ENCODE peak calls at places on chromosomes 5 and 9, in four cellular contexts. N, W, L and K are unnamed samples.

GRCh38 chr9:8338249-8338721 is 538.7 kb upstream of the DMAC1 start:
- DNase-seq in W (no peak), N (peak; percentile 34), L (no peak), K (peak; percentile 89)

GRCh38 chr5:59738039-59738438 is 155.5 kb downstream of the PDE4D start:
- DNase-seq in L (no peak), N (no peak), W (no peak), K (no peak)

GRCh38 chr5:6900828-6901227 is 187.6 kb downstream of the TENT4A start:
- DNase-seq in L (no peak), N (no peak), W (peak; percentile 4), K (no peak)

GRCh38 chr5:90803376-90803775 is 244.8 kb downstream of the ADGRV1 start:
- DNase-seq in N (no peak), W (no peak), L (no peak), K (no peak)

GRCh38 chr5:7269591-7270274 is 126.2 kb upstream of the ADCY2 start:
- DNase-seq in L (no peak), N (no peak), W (no peak), K (no peak)

GRCh38 chr5:68872088-68872842 is 221.5 kb upstream of the SLC30A5 start:
- DNase-seq in L (no peak), W (no peak), N (no peak), K (no peak)

GRCh38 chr9:117784996-117785395 is 80.8 kb downstream of the TLR4 start:
- DNase-seq in N (no peak), W (no peak), L (no peak), K (no peak)

GRCh38 chr5:147756566-147756965 is 26.0 kb downstream of the JAKMIP2 start:
- DNase-seq in N (no peak), W (no peak), L (no peak), K (no peak)

GRCh38 chr9:111069233-111069632 is 31.0 kb upstream of the LPAR1 start:
- DNase-seq in N (peak; percentile 16), L (no peak), W (no peak), K (no peak)

GRCh38 chr9:137461663-137462395 is 2.7 kb upstream of the NSMF start:
- DNase-seq in L (no peak), W (no peak), N (peak; percentile 68), K (no peak)

GRCh38 chr9:108838017-108838416 is 17.8 kb downstream of the ACTL7B start:
- DNase-seq in L (no peak), N (peak; percentile 10), W (no peak), K (peak; percentile 27)

GRCh38 chr5:31412324-31412723 is 119.6 kb downstream of the DROSHA start:
- DNase-seq in N (peak; percentile 27), W (no peak), L (no peak), K (no peak)

GRCh38 chr9:37037744-37038640 is 3.9 kb upstream of the PAX5 start:
- DNase-seq in L (no peak), W (no peak), N (no peak), K (peak; percentile 5)

GRCh38 chr5:33162057-33162456 is 278.7 kb upstream of the TARS1 start:
- DNase-seq in W (no peak), N (no peak), L (no peak), K (no peak)

GRCh38 chr5:147483961-147484707 is 25.7 kb downstream of the DPYSL3 start:
- DNase-seq in W (no peak), N (peak; percentile 98), L (no peak), K (peak; percentile 99)

GRCh38 chr9:107784235-107784958 is 294.8 kb upstream of the KLF4 start:
- DNase-seq in L (no peak), W (no peak), N (peak; percentile 93), K (peak; percentile 95)

GRCh38 chr9:126615791-126616447 is 2.2 kb downstream of the LMX1B start:
- DNase-seq in N (no peak), L (no peak), W (no peak), K (no peak)

GRCh38 chr5:14123551-14123950 is 19.6 kb upstream of the TRIO start:
- DNase-seq in L (no peak), N (no peak), W (no peak), K (no peak)

GRCh38 chr9:38417003-38417965 is 7.0 kb downstream of the IGFBPL1 start:
- DNase-seq in W (no peak), L (peak; percentile 44), N (no peak), K (no peak)

GRCh38 chr5:997001-997474 is 11.6 kb upstream of the NKD2 start:
- DNase-seq in W (no peak), L (peak; percentile 19), N (peak; percentile 53), K (no peak)

GRCh38 chr9:6598249-6598725 is 47.2 kb downstream of the GLDC start:
- DNase-seq in W (no peak), L (no peak), N (no peak), K (peak; percentile 42)

GRCh38 chr5:168579206-168579986 is at the start of gene PANK3:
- DNase-seq in N (peak; percentile 100), W (peak; percentile 99), L (peak; percentile 97), K (peak; percentile 99)